ENCODE peak calls at places on chromosome 18, in eight cellular contexts. One of them, this sample, is unnamed.

GRCh38 chr18:77065221-77065981 is 67.2 kb downstream of the MBP start:
- DNase-seq in IMR-90: peak; percentile 94
- DNase-seq in dermis microvascular lymphatic vessel endothelial cell: peak; percentile 76
- DNase-seq in pancreas: no peak
- DNase-seq in NCI-H1694 treated with DMSO at 0.1 percent for 48 hours: peak; percentile 20
- DNase-seq in Peyer's patch: no peak
- DNase-seq in astrocyte of the spinal cord: peak; percentile 94
- DNase-seq in central memory CD4-positive, alpha-beta T cell: peak; percentile 56
- DNase-seq in this sample: peak; percentile 53

GRCh38 chr18:59715445-59715844 is 18.2 kb upstream of the CCBE1 start:
- DNase-seq in IMR-90: peak; percentile 54
- DNase-seq in dermis microvascular lymphatic vessel endothelial cell: no peak
- DNase-seq in pancreas: no peak
- DNase-seq in NCI-H1694 treated with DMSO at 0.1 percent for 48 hours: no peak
- DNase-seq in Peyer's patch: no peak
- DNase-seq in astrocyte of the spinal cord: peak; percentile 26
- DNase-seq in central memory CD4-positive, alpha-beta T cell: no peak
- DNase-seq in this sample: no peak

GRCh38 chr18:69102959-69103358 is 297.7 kb upstream of the DOK6 start:
- DNase-seq in IMR-90: peak; percentile 13
- DNase-seq in dermis microvascular lymphatic vessel endothelial cell: no peak
- DNase-seq in pancreas: no peak
- DNase-seq in NCI-H1694 treated with DMSO at 0.1 percent for 48 hours: no peak
- DNase-seq in Peyer's patch: no peak
- DNase-seq in astrocyte of the spinal cord: peak; percentile 17
- DNase-seq in central memory CD4-positive, alpha-beta T cell: no peak
- DNase-seq in this sample: no peak

GRCh38 chr18:77133051-77133919 is 702 bp upstream of the MBP start:
- DNase-seq in IMR-90: no peak
- DNase-seq in dermis microvascular lymphatic vessel endothelial cell: no peak
- DNase-seq in pancreas: peak; percentile 68
- DNase-seq in NCI-H1694 treated with DMSO at 0.1 percent for 48 hours: no peak
- DNase-seq in Peyer's patch: no peak
- DNase-seq in astrocyte of the spinal cord: no peak
- DNase-seq in central memory CD4-positive, alpha-beta T cell: no peak
- DNase-seq in this sample: peak; percentile 75

GRCh38 chr18:48410095-48410920 is 1.1 kb upstream of the ZBTB7C start:
- DNase-seq in IMR-90: peak; percentile 72
- DNase-seq in dermis microvascular lymphatic vessel endothelial cell: peak; percentile 86
- DNase-seq in pancreas: peak; percentile 92
- DNase-seq in NCI-H1694 treated with DMSO at 0.1 percent for 48 hours: peak; percentile 26
- DNase-seq in Peyer's patch: peak; percentile 91
- DNase-seq in astrocyte of the spinal cord: peak; percentile 81
- DNase-seq in central memory CD4-positive, alpha-beta T cell: peak; percentile 53
- DNase-seq in this sample: peak; percentile 94

GRCh38 chr18:47730795-47731194 is 199.7 kb downstream of the SMAD2 start:
- DNase-seq in IMR-90: peak; percentile 4
- DNase-seq in dermis microvascular lymphatic vessel endothelial cell: no peak
- DNase-seq in pancreas: no peak
- DNase-seq in NCI-H1694 treated with DMSO at 0.1 percent for 48 hours: no peak
- DNase-seq in Peyer's patch: no peak
- DNase-seq in astrocyte of the spinal cord: peak; percentile 3
- DNase-seq in central memory CD4-positive, alpha-beta T cell: no peak
- DNase-seq in this sample: no peak

GRCh38 chr18:79896746-79897145 is 54.7 kb downstream of the SLC66A2 start:
- DNase-seq in IMR-90: peak; percentile 1
- DNase-seq in dermis microvascular lymphatic vessel endothelial cell: no peak
- DNase-seq in pancreas: no peak
- DNase-seq in NCI-H1694 treated with DMSO at 0.1 percent for 48 hours: no peak
- DNase-seq in Peyer's patch: no peak
- DNase-seq in astrocyte of the spinal cord: no peak
- DNase-seq in central memory CD4-positive, alpha-beta T cell: no peak
- DNase-seq in this sample: no peak

GRCh38 chr18:69865656-69866241 is 81.9 kb downstream of the CD226 start:
- DNase-seq in IMR-90: no peak
- DNase-seq in dermis microvascular lymphatic vessel endothelial cell: no peak
- DNase-seq in pancreas: no peak
- DNase-seq in NCI-H1694 treated with DMSO at 0.1 percent for 48 hours: no peak
- DNase-seq in Peyer's patch: no peak
- DNase-seq in astrocyte of the spinal cord: no peak
- DNase-seq in central memory CD4-positive, alpha-beta T cell: no peak
- DNase-seq in this sample: no peak

GRCh38 chr18:79877163-79878091 is 74.0 kb downstream of the SLC66A2 start:
- DNase-seq in IMR-90: no peak
- DNase-seq in dermis microvascular lymphatic vessel endothelial cell: no peak
- DNase-seq in pancreas: no peak
- DNase-seq in NCI-H1694 treated with DMSO at 0.1 percent for 48 hours: no peak
- DNase-seq in Peyer's patch: no peak
- DNase-seq in astrocyte of the spinal cord: no peak
- DNase-seq in central memory CD4-positive, alpha-beta T cell: no peak
- DNase-seq in this sample: no peak

GRCh38 chr18:53193870-53194269 is 853.9 kb downstream of the DCC start:
- DNase-seq in IMR-90: no peak
- DNase-seq in dermis microvascular lymphatic vessel endothelial cell: no peak
- DNase-seq in pancreas: no peak
- DNase-seq in NCI-H1694 treated with DMSO at 0.1 percent for 48 hours: no peak
- DNase-seq in Peyer's patch: no peak
- DNase-seq in astrocyte of the spinal cord: no peak
- DNase-seq in central memory CD4-positive, alpha-beta T cell: no peak
- DNase-seq in this sample: no peak

GRCh38 chr18:59008302-59008974 is 131.2 kb upstream of the SEC11C start:
- DNase-seq in IMR-90: peak; percentile 73
- DNase-seq in dermis microvascular lymphatic vessel endothelial cell: peak; percentile 32
- DNase-seq in pancreas: no peak
- DNase-seq in NCI-H1694 treated with DMSO at 0.1 percent for 48 hours: no peak
- DNase-seq in Peyer's patch: no peak
- DNase-seq in astrocyte of the spinal cord: peak; percentile 51
- DNase-seq in central memory CD4-positive, alpha-beta T cell: no peak
- DNase-seq in this sample: no peak

GRCh38 chr18:11497585-11497984 is 111.8 kb upstream of the SLC35G4 start:
- DNase-seq in IMR-90: peak; percentile 49
- DNase-seq in dermis microvascular lymphatic vessel endothelial cell: no peak
- DNase-seq in pancreas: no peak
- DNase-seq in NCI-H1694 treated with DMSO at 0.1 percent for 48 hours: no peak
- DNase-seq in Peyer's patch: no peak
- DNase-seq in astrocyte of the spinal cord: no peak
- DNase-seq in central memory CD4-positive, alpha-beta T cell: no peak
- DNase-seq in this sample: no peak

GRCh38 chr18:11994346-11994707 is 13.0 kb downstream of the IMPA2 start:
- DNase-seq in IMR-90: peak; percentile 68
- DNase-seq in dermis microvascular lymphatic vessel endothelial cell: no peak
- DNase-seq in pancreas: peak; percentile 60
- DNase-seq in NCI-H1694 treated with DMSO at 0.1 percent for 48 hours: no peak
- DNase-seq in Peyer's patch: peak; percentile 73
- DNase-seq in astrocyte of the spinal cord: peak; percentile 42
- DNase-seq in central memory CD4-positive, alpha-beta T cell: no peak
- DNase-seq in this sample: peak; percentile 82

GRCh38 chr18:25042641-25043051 is 309.3 kb downstream of the ZNF521 start:
- DNase-seq in IMR-90: no peak
- DNase-seq in dermis microvascular lymphatic vessel endothelial cell: peak; percentile 79
- DNase-seq in pancreas: no peak
- DNase-seq in NCI-H1694 treated with DMSO at 0.1 percent for 48 hours: no peak
- DNase-seq in Peyer's patch: peak; percentile 69
- DNase-seq in astrocyte of the spinal cord: no peak
- DNase-seq in central memory CD4-positive, alpha-beta T cell: no peak
- DNase-seq in this sample: no peak

GRCh38 chr18:34957864-34958259 is 83.4 kb upstream of the MAPRE2 start:
- DNase-seq in IMR-90: no peak
- DNase-seq in dermis microvascular lymphatic vessel endothelial cell: no peak
- DNase-seq in pancreas: no peak
- DNase-seq in NCI-H1694 treated with DMSO at 0.1 percent for 48 hours: no peak
- DNase-seq in Peyer's patch: no peak
- DNase-seq in astrocyte of the spinal cord: no peak
- DNase-seq in central memory CD4-positive, alpha-beta T cell: no peak
- DNase-seq in this sample: no peak

GRCh38 chr18:47175283-47175894 is 775 bp downstream of the IER3IP1 start:
- DNase-seq in IMR-90: no peak
- DNase-seq in dermis microvascular lymphatic vessel endothelial cell: peak; percentile 34
- DNase-seq in pancreas: peak; percentile 24
- DNase-seq in NCI-H1694 treated with DMSO at 0.1 percent for 48 hours: no peak
- DNase-seq in Peyer's patch: no peak
- DNase-seq in astrocyte of the spinal cord: no peak
- DNase-seq in central memory CD4-positive, alpha-beta T cell: no peak
- DNase-seq in this sample: no peak

GRCh38 chr18:961644-962355 is 57.1 kb downstream of the ADCYAP1 start:
- DNase-seq in IMR-90: peak; percentile 35
- DNase-seq in dermis microvascular lymphatic vessel endothelial cell: peak; percentile 40
- DNase-seq in pancreas: peak; percentile 25
- DNase-seq in NCI-H1694 treated with DMSO at 0.1 percent for 48 hours: peak; percentile 2
- DNase-seq in Peyer's patch: peak; percentile 62
- DNase-seq in astrocyte of the spinal cord: peak; percentile 65
- DNase-seq in central memory CD4-positive, alpha-beta T cell: peak; percentile 16
- DNase-seq in this sample: no peak

GRCh38 chr18:57677289-57678211 is 55.9 kb upstream of the NARS1 start:
- DNase-seq in IMR-90: no peak
- DNase-seq in dermis microvascular lymphatic vessel endothelial cell: peak; percentile 83
- DNase-seq in pancreas: no peak
- DNase-seq in NCI-H1694 treated with DMSO at 0.1 percent for 48 hours: no peak
- DNase-seq in Peyer's patch: no peak
- DNase-seq in astrocyte of the spinal cord: no peak
- DNase-seq in central memory CD4-positive, alpha-beta T cell: no peak
- DNase-seq in this sample: peak; percentile 45

GRCh38 chr18:60982296-60982695 is 350.9 kb upstream of the CDH20 start:
- DNase-seq in IMR-90: no peak
- DNase-seq in dermis microvascular lymphatic vessel endothelial cell: peak; percentile 19
- DNase-seq in pancreas: no peak
- DNase-seq in NCI-H1694 treated with DMSO at 0.1 percent for 48 hours: no peak
- DNase-seq in Peyer's patch: no peak
- DNase-seq in astrocyte of the spinal cord: no peak
- DNase-seq in central memory CD4-positive, alpha-beta T cell: no peak
- DNase-seq in this sample: no peak

GRCh38 chr18:35045121-35045520 is 3.9 kb downstream of the MAPRE2 start:
- DNase-seq in IMR-90: peak; percentile 63
- DNase-seq in dermis microvascular lymphatic vessel endothelial cell: peak; percentile 27
- DNase-seq in pancreas: no peak
- DNase-seq in NCI-H1694 treated with DMSO at 0.1 percent for 48 hours: no peak
- DNase-seq in Peyer's patch: no peak
- DNase-seq in astrocyte of the spinal cord: no peak
- DNase-seq in central memory CD4-positive, alpha-beta T cell: no peak
- DNase-seq in this sample: no peak

GRCh38 chr18:13175754-13176210 is 42.8 kb upstream of the LDLRAD4 start:
- DNase-seq in IMR-90: no peak
- DNase-seq in dermis microvascular lymphatic vessel endothelial cell: peak; percentile 64
- DNase-seq in pancreas: no peak
- DNase-seq in NCI-H1694 treated with DMSO at 0.1 percent for 48 hours: no peak
- DNase-seq in Peyer's patch: peak; percentile 71
- DNase-seq in astrocyte of the spinal cord: no peak
- DNase-seq in central memory CD4-positive, alpha-beta T cell: no peak
- DNase-seq in this sample: no peak

GRCh38 chr18:6056171-6056932 is 161.0 kb upstream of the TMEM200C start:
- DNase-seq in IMR-90: peak; percentile 77
- DNase-seq in dermis microvascular lymphatic vessel endothelial cell: peak; percentile 60
- DNase-seq in pancreas: no peak
- DNase-seq in NCI-H1694 treated with DMSO at 0.1 percent for 48 hours: no peak
- DNase-seq in Peyer's patch: no peak
- DNase-seq in astrocyte of the spinal cord: peak; percentile 82
- DNase-seq in central memory CD4-positive, alpha-beta T cell: no peak
- DNase-seq in this sample: no peak

GRCh38 chr18:35478520-35479435 is 19.0 kb downstream of the INO80C start:
- DNase-seq in IMR-90: peak; percentile 86
- DNase-seq in dermis microvascular lymphatic vessel endothelial cell: peak; percentile 87
- DNase-seq in pancreas: no peak
- DNase-seq in NCI-H1694 treated with DMSO at 0.1 percent for 48 hours: no peak
- DNase-seq in Peyer's patch: peak; percentile 73
- DNase-seq in astrocyte of the spinal cord: peak; percentile 88
- DNase-seq in central memory CD4-positive, alpha-beta T cell: no peak
- DNase-seq in this sample: peak; percentile 68

GRCh38 chr18:46333371-46334199 is 229.4 kb downstream of the HAUS1 start:
- DNase-seq in IMR-90: no peak
- DNase-seq in dermis microvascular lymphatic vessel endothelial cell: no peak
- DNase-seq in pancreas: peak; percentile 17
- DNase-seq in NCI-H1694 treated with DMSO at 0.1 percent for 48 hours: peak; percentile 47
- DNase-seq in Peyer's patch: no peak
- DNase-seq in astrocyte of the spinal cord: no peak
- DNase-seq in central memory CD4-positive, alpha-beta T cell: no peak
- DNase-seq in this sample: no peak

GRCh38 chr18:77013777-77014525 is 118.6 kb downstream of the MBP start:
- DNase-seq in IMR-90: no peak
- DNase-seq in dermis microvascular lymphatic vessel endothelial cell: no peak
- DNase-seq in pancreas: no peak
- DNase-seq in NCI-H1694 treated with DMSO at 0.1 percent for 48 hours: no peak
- DNase-seq in Peyer's patch: no peak
- DNase-seq in astrocyte of the spinal cord: no peak
- DNase-seq in central memory CD4-positive, alpha-beta T cell: no peak
- DNase-seq in this sample: no peak

GRCh38 chr18:47909484-47909883 is 21.0 kb downstream of the SMAD2 start:
- DNase-seq in IMR-90: no peak
- DNase-seq in dermis microvascular lymphatic vessel endothelial cell: peak; percentile 27
- DNase-seq in pancreas: no peak
- DNase-seq in NCI-H1694 treated with DMSO at 0.1 percent for 48 hours: no peak
- DNase-seq in Peyer's patch: no peak
- DNase-seq in astrocyte of the spinal cord: no peak
- DNase-seq in central memory CD4-positive, alpha-beta T cell: no peak
- DNase-seq in this sample: no peak